ENCODE peak calls at places on chromosomes 7 and 10, in four cellular contexts. B is T-helper 1 cell, U is NCI-H748 treated with DMSO at 0.1 percent for 48 hours, T is GOT3. D is an unnamed sample.

GRCh38 chr10:27383595-27384542 is 120.2 kb upstream of the RAB18 start:
- DNase-seq in B (no peak), U (peak), T (no peak), D (no peak)

GRCh38 chr7:84194484-84195260 is at the start of gene SEMA3A:
- DNase-seq in B (peak), U (peak), T (no peak), D (peak)

GRCh38 chr7:150742286-150742968 is 5.2 kb downstream of the GIMAP5 start:
- DNase-seq in B (no peak), U (no peak), T (no peak), D (no peak)

GRCh38 chr7:153543232-153543631 is 509.0 kb upstream of the DPP6 start:
- DNase-seq in B (no peak), U (no peak), T (no peak), D (no peak)

GRCh38 chr10:109429956-109430760 is 493.2 kb downstream of the XPNPEP1 start:
- DNase-seq in B (no peak), U (no peak), T (no peak), D (no peak)

GRCh38 chr10:62992145-62992721 is 140.9 kb upstream of the NRBF2 start:
- DNase-seq in B (no peak), U (no peak), T (no peak), D (no peak)

GRCh38 chr10:112985701-112986510 is 35.9 kb downstream of the TCF7L2 start:
- DNase-seq in B (no peak), U (no peak), T (no peak), D (no peak)

GRCh38 chr7:1936006-1936310 is 265.9 kb downstream of the ELFN1 start:
- DNase-seq in B (no peak), U (no peak), T (no peak), D (no peak)

GRCh38 chr10:94626476-94626875 is 57.1 kb upstream of the CYP2C18 start:
- DNase-seq in B (no peak), U (no peak), T (no peak), D (no peak)

GRCh38 chr10:409403-410040 is 274.3 kb downstream of the ZMYND11 start:
- DNase-seq in B (no peak), U (no peak), T (no peak), D (no peak)

GRCh38 chr7:2843711-2844152 is 376 bp downstream of the GNA12 start:
- DNase-seq in B (peak), U (no peak), T (no peak), D (no peak)

GRCh38 chr7:65397730-65398142 is 24.1 kb downstream of the ZNF92 start:
- DNase-seq in B (no peak), U (no peak), T (no peak), D (no peak)

GRCh38 chr7:132964886-132965285 is 117.0 kb downstream of the CHCHD3 start:
- DNase-seq in B (no peak), U (no peak), T (no peak), D (no peak)

GRCh38 chr7:1302936-1303335 is 70.3 kb downstream of the UNCX start:
- DNase-seq in B (no peak), U (no peak), T (no peak), D (no peak)

GRCh38 chr10:78772986-78773530 is 295.7 kb upstream of the ZMIZ1 start:
- DNase-seq in B (no peak), U (no peak), T (no peak), D (no peak)

GRCh38 chr7:158731761-158732160 is 27.2 kb upstream of the NCAPG2 start:
- DNase-seq in B (no peak), U (peak), T (no peak), D (no peak)

GRCh38 chr7:28093617-28094232 is 86.9 kb downstream of the JAZF1 start:
- DNase-seq in B (peak), U (peak), T (no peak), D (no peak)

GRCh38 chr7:100863406-100863950 is 3.7 kb upstream of the TRIP6 start:
- DNase-seq in B (no peak), U (no peak), T (no peak), D (no peak)

GRCh38 chr10:67666416-67667043 is 29.5 kb downstream of the CTNNA3 start:
- DNase-seq in B (no peak), U (no peak), T (no peak), D (no peak)

GRCh38 chr10:9762966-9763656 is 1254.6 kb upstream of the CELF2 start:
- DNase-seq in B (no peak), U (no peak), T (no peak), D (peak)

GRCh38 chr10:123530166-123530870 is 135.8 kb upstream of the GPR26 start:
- DNase-seq in B (no peak), U (no peak), T (no peak), D (no peak)

GRCh38 chr10:4006848-4007247 is 221.8 kb upstream of the KLF6 start:
- DNase-seq in B (no peak), U (no peak), T (no peak), D (no peak)

GRCh38 chr10:43209651-43210141 is 57.2 kb downstream of the RASGEF1A start:
- DNase-seq in B (no peak), U (no peak), T (no peak), D (no peak)

GRCh38 chr10:49608166-49608758 is 1.8 kb upstream of the SLC18A3 start:
- DNase-seq in B (no peak), U (no peak), T (no peak), D (no peak)

GRCh38 chr10:10803273-10803672 is 214.4 kb upstream of the CELF2 start:
- DNase-seq in B (no peak), U (no peak), T (no peak), D (no peak)

GRCh38 chr10:69845574-69846251 is 44.0 kb downstream of the COL13A1 start:
- DNase-seq in B (no peak), U (no peak), T (no peak), D (peak)

GRCh38 chr7:107180378-107180777 is 11.6 kb downstream of the HBP1 start:
- DNase-seq in B (peak), U (no peak), T (no peak), D (no peak)

GRCh38 chr7:55050286-55050685 is 31.5 kb downstream of the EGFR start:
- DNase-seq in B (no peak), U (no peak), T (no peak), D (no peak)

GRCh38 chr7:127976056-127976455 is 55.2 kb downstream of the LRRC4 start:
- DNase-seq in B (no peak), U (peak), T (no peak), D (no peak)

GRCh38 chr7:82477733-82478515 is 34.3 kb upstream of the CACNA2D1 start:
- DNase-seq in B (no peak), U (no peak), T (no peak), D (no peak)

GRCh38 chr7:91242097-91242846 is 22.0 kb upstream of the FZD1 start:
- DNase-seq in B (no peak), U (no peak), T (no peak), D (no peak)

GRCh38 chr10:114869500-114869899 is 47.9 kb downstream of the FHIP2A start:
- DNase-seq in B (no peak), U (no peak), T (no peak), D (no peak)

GRCh38 chr7:141593134-141593533 is 41.9 kb downstream of the AGK start:
- DNase-seq in B (no peak), U (no peak), T (no peak), D (no peak)

GRCh38 chr7:78090616-78091015 is 292.0 kb downstream of the PHTF2 start:
- DNase-seq in B (no peak), U (no peak), T (no peak), D (no peak)

GRCh38 chr10:7444576-7445226 is 33.9 kb upstream of the SFMBT2 start:
- DNase-seq in B (no peak), U (no peak), T (no peak), D (no peak)

GRCh38 chr10:3631709-3632330 is 153.2 kb downstream of the KLF6 start:
- DNase-seq in B (no peak), U (no peak), T (no peak), D (no peak)

GRCh38 chr7:158612546-158612945 is 24.9 kb upstream of the PTPRN2 start:
- DNase-seq in B (no peak), U (no peak), T (no peak), D (no peak)